ENCODE peak calls at places on chromosomes 11 and 22, in six cellular contexts. W, T, X, N, R and O are unnamed samples. For H3K4me1, the result is how much of the 10 kb centered on the place peaks cover.

GRCh38 chr22:23376256-23376655 is 195.9 kb downstream of the BCR start:
- DNase-seq in T (no peak), W (no peak), N (no peak), X (peak), R (peak), O (no peak)

GRCh38 chr22:24319451-24319850 is 48.8 kb downstream of the SPECC1L start:
- DNase-seq in T (no peak), X (no peak), R (no peak), N (peak), W (no peak), O (no peak)

GRCh38 chr11:121563900-121564822 is 111.4 kb upstream of the SORL1-AS1 start:
- DNase-seq in W (no peak), T (no peak), R (no peak), N (peak), X (no peak), O (no peak)

GRCh38 chr11:128926000-128926399 is 16.7 kb downstream of the TP53AIP1 start:
- DNase-seq in T (no peak), X (no peak), W (peak), N (no peak), R (no peak), O (no peak)

GRCh38 chr11:56783448-56784041 is 35.0 kb upstream of the OR9G4 start:
- DNase-seq in R (peak), T (no peak), X (peak), W (no peak), N (peak), O (peak)

GRCh38 chr11:46492540-46492939 is 101.0 kb upstream of the CHRM4 start:
- DNase-seq in W (no peak), N (no peak), R (no peak), X (peak), T (no peak), O (no peak)

GRCh38 chr11:110121204-110121603 is 28.0 kb downstream of the ZC3H12C start:
- DNase-seq in R (peak), T (no peak), W (no peak), X (no peak), N (peak), O (no peak)

GRCh38 chr11:133399855-133400625 is 132.3 kb downstream of the OPCML start:
- DNase-seq in R (no peak), X (no peak), T (no peak), W (no peak), N (no peak), O (no peak)

GRCh38 chr11:112759418-112759817 is 201.8 kb upstream of the NCAM1 start:
- DNase-seq in W (no peak), R (no peak), T (no peak), X (no peak), N (no peak), O (no peak)

GRCh38 chr11:71489311-71490043 is 36.5 kb downstream of the NADSYN1 start:
- DNase-seq in N (peak), T (no peak), X (no peak), R (peak), W (no peak), O (peak)

GRCh38 chr11:34940026-34940677 is 23.7 kb downstream of the PDHX start:
- DNase-seq in N (peak), W (no peak), T (no peak), X (no peak), R (no peak), O (no peak)

GRCh38 chr22:25777870-25778269 is 35.9 kb downstream of the MYO18B start:
- DNase-seq in R (peak), X (peak), W (no peak), T (no peak), N (peak), O (peak)

GRCh38 chr22:27757928-27758525 is 43.5 kb downstream of the MN1 start:
- DNase-seq in X (no peak), W (no peak), T (no peak), R (no peak), N (no peak), O (no peak)

GRCh38 chr11:86486261-86487030 is 111.8 kb downstream of the CCDC81 start:
- DNase-seq in X (peak), T (peak), R (no peak), W (peak), N (no peak), O (no peak)

GRCh38 chr11:96105197-96105895 is 181.4 kb upstream of the MTMR2 start:
- DNase-seq in X (no peak), W (no peak), R (peak), N (no peak), T (no peak), O (no peak)

GRCh38 chr11:8913961-8914660 is 3.1 kb downstream of the AKIP1 start:
- DNase-seq in R (peak), X (no peak), N (peak), T (no peak), W (no peak), O (no peak)

GRCh38 chr11:86671386-86672006 is 920 bp downstream of the ME3 start:
- DNase-seq in R (no peak), N (no peak), W (peak), T (peak), X (peak), O (no peak)

GRCh38 chr11:117565709-117566108 is 231.3 kb downstream of the DSCAML1 start:
- DNase-seq in T (no peak), X (no peak), R (no peak), N (no peak), W (peak), O (no peak)

GRCh38 chr11:74783241-74783871 is 34.7 kb downstream of the RNF169 start:
- DNase-seq in N (peak), W (no peak), X (no peak), T (no peak), R (peak), O (peak)

GRCh38 chr11:39678996-39679395 is 1780.5 kb downstream of the LRRC4C start:
- DNase-seq in R (peak), W (no peak), T (no peak), X (no peak), N (no peak), O (peak)

GRCh38 chr11:97502201-97502600 is 1112.4 kb downstream of the JRKL start:
- DNase-seq in T (no peak), X (no peak), N (no peak), R (peak), W (no peak), O (peak)

GRCh38 chr11:69671734-69672465 is 3.3 kb downstream of the LTO1 start:
- DNase-seq in R (no peak), X (no peak), N (no peak), W (peak), T (no peak), O (no peak)

GRCh38 chr11:64044730-64045386 is 9.1 kb downstream of the FLRT1 start:
- DNase-seq in W (no peak), X (no peak), R (no peak), T (no peak), N (no peak), O (no peak)

GRCh38 chr11:69476715-69477025 is 4.8 kb upstream of the LINC01488 start:
- DNase-seq in W (no peak), X (no peak), R (no peak), N (no peak), T (no peak), O (no peak)

GRCh38 chr11:91664521-91664920 is 560.1 kb upstream of the FAT3 start:
- DNase-seq in W (no peak), N (no peak), X (no peak), T (no peak), R (no peak), O (no peak)

GRCh38 chr22:46064966-46065666 is 85.2 kb upstream of the PPARA start:
- DNase-seq in T (peak), N (no peak), X (no peak), R (peak), W (no peak), O (no peak)

GRCh38 chr11:61106906-61107470 is 4.7 kb downstream of the CD5 start:
- DNase-seq in R (no peak), W (no peak), N (no peak), T (no peak), X (no peak), O (no peak)

GRCh38 chr11:130719516-130719915 is 196.8 kb downstream of the SNX19 start:
- DNase-seq in W (no peak), X (no peak), N (peak), T (no peak), R (no peak), O (no peak)

GRCh38 chr22:27317156-27317555 is 484.4 kb downstream of the MN1 start:
- DNase-seq in W (no peak), N (no peak), X (peak), T (no peak), R (no peak), O (no peak)

GRCh38 chr11:122754553-122755322 is 83.6 kb upstream of the CRTAM start:
- DNase-seq in W (no peak), N (no peak), X (no peak), R (no peak), T (no peak), O (no peak)

GRCh38 chr11:4181780-4182721 is 87.5 kb downstream of the RRM1 start:
- DNase-seq in N (peak), W (peak), X (peak), T (no peak), R (peak), O (peak)

GRCh38 chr22:38871360-38872171 is 450 bp downstream of the CBX6 start:
- DNase-seq in T (no peak), N (no peak), R (peak), W (peak), X (no peak), O (no peak)
- H3K27ac ChIP-seq in T (peak), N (peak), R (peak), W (peak), X (peak), O (peak)

DNA sequence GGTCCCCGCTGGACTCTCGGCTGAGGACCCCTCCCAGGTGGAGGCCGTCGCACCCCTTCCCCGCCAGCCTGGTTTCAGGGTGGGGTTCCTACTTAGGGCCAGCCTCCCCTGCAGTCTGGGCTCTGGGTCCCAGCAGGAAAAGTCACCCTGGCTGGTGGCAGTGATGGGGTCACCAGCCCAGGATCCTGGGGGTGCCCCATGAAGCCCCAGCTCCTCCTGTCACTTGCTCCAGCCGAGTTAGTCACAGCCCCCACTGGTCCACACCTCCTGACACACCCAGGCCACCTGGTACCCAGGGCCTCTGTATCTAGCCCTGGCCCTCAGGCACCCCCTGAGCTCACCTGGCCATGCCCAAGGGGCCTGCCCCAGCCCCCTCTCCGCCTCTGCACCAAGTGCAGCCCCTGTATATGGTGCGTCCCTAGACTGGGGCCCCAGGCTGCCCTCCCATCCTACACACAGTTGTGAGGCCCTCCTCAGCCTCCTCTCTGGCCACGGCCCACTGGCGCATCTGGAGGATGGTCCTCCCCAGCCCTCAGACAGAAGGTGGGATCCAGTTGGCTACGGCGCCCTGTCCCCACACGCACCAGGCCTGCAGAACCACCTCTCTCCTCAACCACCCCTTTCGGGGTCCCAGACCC is 6.7 kb downstream of the PLXNB2 start:
- DNase-seq in N (no peak), W (no peak), T (no peak), R (no peak), X (no peak), O (no peak)
- H3K4me1 ChIP-seq in N (half or more), W (half or more), T (half or more), R (half or more), X (half or more), O (under half)

DNA sequence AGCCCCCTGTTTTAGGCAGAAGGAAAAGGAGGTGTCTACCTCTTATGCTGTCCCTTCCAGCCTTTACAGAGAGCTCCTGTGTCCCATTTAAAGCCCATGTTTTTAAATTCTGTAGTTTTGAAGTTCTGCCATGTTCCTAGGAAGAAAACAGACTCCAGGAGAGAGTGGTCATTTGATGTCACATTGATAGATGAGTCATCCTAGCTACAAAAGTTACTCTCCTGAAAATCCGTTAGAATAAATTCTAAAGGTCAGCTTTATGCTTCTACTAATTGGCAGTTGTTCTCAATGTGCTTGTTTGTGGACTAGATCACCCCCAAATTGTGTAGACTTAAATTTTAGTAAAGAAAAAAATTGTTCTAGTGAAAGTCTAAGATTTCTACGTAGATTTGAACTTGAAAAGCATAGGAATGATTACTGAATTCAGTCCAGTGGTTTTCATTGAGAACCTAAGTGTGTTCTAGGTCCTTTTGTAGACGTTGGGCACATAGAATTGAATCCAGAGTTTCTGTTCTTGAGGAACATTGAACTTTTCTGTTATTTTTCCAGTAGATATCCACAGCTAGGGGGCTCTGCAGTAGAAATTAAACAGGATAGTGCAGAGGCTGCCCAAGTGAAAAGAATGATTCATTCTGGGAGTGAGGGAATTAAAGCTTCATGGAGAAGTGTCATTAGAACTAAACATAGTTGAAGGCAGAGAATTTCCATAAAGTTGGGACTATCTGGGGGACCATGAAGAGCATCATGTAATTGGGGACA is 140.6 kb upstream of the RASSF10 start:
- DNase-seq in W (no peak), X (no peak), T (no peak), R (no peak), N (peak), O (no peak)
- TF ChIP-seq CTCF in W (no peak), X (no peak), T (no peak), R (peak), N (peak), O (peak)

GRCh38 chr11:66221726-66222236 is 46.7 kb upstream of the RAB1B start:
- DNase-seq in R (no peak), T (peak), X (no peak), W (peak), N (peak), O (no peak)

GRCh38 chr11:66220566-66220935 is 47.9 kb upstream of the RAB1B start:
- DNase-seq in N (no peak), R (no peak), W (no peak), X (no peak), T (no peak), O (no peak)

GRCh38 chr11:66218846-66219620 is 49.4 kb upstream of the RAB1B start:
- DNase-seq in R (no peak), N (no peak), W (no peak), T (peak), X (no peak), O (no peak)

GRCh38 chr11:66221012-66221411 is 47.4 kb upstream of the RAB1B start:
- DNase-seq in T (peak), X (no peak), W (no peak), R (no peak), N (no peak), O (no peak)

GRCh38 chr11:66219846-66220565 is 48.4 kb upstream of the RAB1B start:
- DNase-seq in W (no peak), X (no peak), R (no peak), N (no peak), T (peak), O (no peak)
- H3K27ac ChIP-seq in W (no peak), X (no peak), R (no peak), N (no peak), T (no peak), O (no peak)

GRCh38 chr22:36433318-36434231 is 45.8 kb upstream of the MYH9 start:
- DNase-seq in N (no peak), W (no peak), T (no peak), X (peak), R (no peak), O (no peak)

GRCh38 chr22:36431977-36432376 is 44.2 kb upstream of the MYH9 start:
- DNase-seq in N (no peak), X (no peak), R (no peak), W (no peak), T (no peak), O (no peak)

GRCh38 chr22:36439481-36440271 is 41.8 kb downstream of the TXN2 start:
- DNase-seq in R (peak), W (no peak), X (peak), T (no peak), N (peak), O (peak)

GRCh38 chr22:36432592-36433317 is 45.0 kb upstream of the MYH9 start:
- DNase-seq in X (no peak), T (no peak), N (no peak), R (no peak), W (no peak), O (no peak)

DNA sequence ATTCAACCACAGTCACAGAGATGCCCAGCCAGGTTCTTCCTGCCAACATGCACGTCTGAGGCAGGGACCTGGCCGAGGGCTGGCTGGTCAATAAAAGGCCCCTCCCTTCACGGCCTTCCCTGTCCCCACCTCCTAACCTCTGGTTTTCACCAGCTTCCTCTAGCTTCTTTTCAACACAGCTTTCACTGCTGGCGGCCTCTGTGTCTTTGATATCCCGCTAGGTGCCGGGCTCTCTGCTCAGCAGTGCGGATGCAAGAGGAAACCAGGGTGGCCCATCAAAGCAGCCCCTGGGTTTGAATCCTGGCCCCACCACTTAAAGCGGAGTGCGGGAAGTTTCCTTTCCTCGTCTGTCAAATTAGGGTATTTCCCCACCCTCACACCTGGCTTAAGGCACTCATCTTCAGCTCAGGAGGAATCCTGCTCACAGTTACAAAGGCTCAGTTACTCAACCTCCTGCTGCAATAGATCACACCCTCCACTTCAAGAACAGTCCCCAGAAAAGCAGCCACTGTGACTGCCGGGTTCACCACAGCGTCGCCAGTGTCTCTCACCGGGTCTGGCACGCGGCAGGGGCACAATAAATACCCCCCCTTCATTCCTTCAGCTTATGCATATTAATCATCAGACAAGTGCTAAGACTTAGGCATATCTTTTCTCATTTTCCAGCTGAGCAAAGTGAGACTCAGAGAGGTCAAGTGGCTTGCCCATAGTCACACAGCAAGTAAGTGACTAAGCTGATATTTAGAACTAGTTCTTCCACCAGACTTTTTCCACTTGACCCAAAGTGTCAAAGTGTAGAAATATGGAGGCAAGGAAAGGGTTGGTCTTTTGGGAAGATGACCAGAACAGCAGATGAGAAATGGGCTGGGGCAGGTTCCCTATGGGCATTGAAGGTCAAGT is 45.7 kb downstream of the TXN2 start:
- DNase-seq in T (no peak), W (peak), R (peak), N (no peak), X (peak), O (no peak)
- H3K4me1 ChIP-seq in T (under half), W (under half), R (under half), N (under half), X (under half), O (under half)

DNA sequence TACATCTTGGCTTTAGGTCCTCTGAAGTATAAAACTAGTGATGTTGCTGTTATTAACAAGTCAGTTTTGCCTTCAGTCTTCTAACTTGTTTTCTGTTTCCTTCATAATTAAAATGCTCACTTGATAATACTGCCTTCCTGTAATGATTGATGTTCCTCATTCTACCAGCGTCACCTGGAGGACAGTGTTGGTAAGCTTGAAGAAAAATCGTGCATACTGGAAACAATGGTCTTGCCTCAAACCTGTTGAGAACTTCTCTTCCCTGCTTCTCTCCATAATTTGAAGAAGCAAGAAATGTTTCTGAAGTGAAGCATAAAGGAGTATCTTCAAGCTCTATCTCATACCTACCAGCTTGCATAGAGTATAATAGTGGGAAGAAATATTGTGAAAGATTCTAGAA is 3.0 kb downstream of the YWHAH start:
- DNase-seq in R (peak), T (no peak), W (no peak), N (no peak), X (peak), O (peak)
- TF ChIP-seq CTCF in R (peak), T (peak), W (peak), N (peak), X (peak), O (peak)

DNA sequence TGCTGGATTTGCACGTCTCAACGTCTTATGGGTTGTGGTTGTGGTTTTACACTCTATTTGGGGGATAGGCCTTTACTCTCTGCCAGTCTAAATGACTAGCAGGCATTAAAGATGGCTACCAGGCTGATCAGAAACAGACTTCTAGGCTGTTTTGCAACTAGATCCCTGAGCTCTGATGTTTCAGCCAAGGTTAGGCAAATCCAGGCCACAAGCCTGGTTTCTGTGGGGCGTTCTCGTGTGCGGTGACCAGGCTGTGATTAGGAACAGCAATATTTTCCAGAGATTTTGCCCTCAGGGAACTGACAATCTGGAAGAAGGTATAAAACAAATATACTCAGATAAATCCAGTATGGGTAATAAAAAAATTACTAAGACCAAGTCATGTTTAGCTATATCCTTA is 502.4 kb downstream of the INSC start:
- DNase-seq in W (no peak), R (no peak), T (no peak), N (no peak), X (no peak), O (no peak)
- H3K27ac ChIP-seq in W (no peak), R (no peak), T (no peak), N (no peak), X (no peak), O (no peak)